ENCODE peak calls at places on chromosomes 16 and 17, in five cellular contexts. L is body of pancreas, H is fibroblast of lung, Y is PC-3, S is heart right ventricle. J is an unnamed sample. For H3K36me3, the result is how much of the 10 kb centered on the place peaks cover.

GRCh38 chr17:5921919-5922318 is 148.3 kb upstream of the WSCD1 start:
- DNase-seq in L (no peak), H (peak), Y (peak), S (no peak), J (peak)

GRCh38 chr16:259226-259625 is 16.5 kb downstream of the RGS11 start:
- DNase-seq in L (no peak), H (no peak), Y (no peak), S (no peak), J (no peak)

GRCh38 chr16:81562926-81563325 is 118.3 kb downstream of the CMIP start:
- DNase-seq in L (no peak), H (no peak), Y (no peak), S (no peak), J (no peak)

GRCh38 chr16:30948956-30949654 is at the start of gene ORAI3:
- DNase-seq in L (peak), H (peak), Y (peak), S (peak), J (peak)

GRCh38 chr16:78606572-78606971 is 507.1 kb downstream of the WWOX start:
- DNase-seq in L (no peak), H (no peak), Y (no peak), S (no peak), J (no peak)

GRCh38 chr16:2971985-2972784 is 3.0 kb downstream of the PAQR4 start:
- DNase-seq in L (no peak), H (no peak), Y (no peak), S (no peak), J (peak)

GRCh38 chr16:57194512-57194911 is 8.4 kb downstream of the RSPRY1 start:
- DNase-seq in L (no peak), H (peak), Y (peak), S (no peak), J (peak)

GRCh38 chr17:68328676-68329075 is 37.4 kb downstream of the ARSG start:
- DNase-seq in L (no peak), H (no peak), Y (peak), S (no peak), J (no peak)

GRCh38 chr16:13957197-13958078 is 37.5 kb downstream of the ERCC4 start:
- DNase-seq in L (peak), H (peak), Y (peak), S (peak), J (peak)

GRCh38 chr16:54152362-54153239 is 134.0 kb downstream of the IRX3 start:
- DNase-seq in L (no peak), H (no peak), Y (no peak), S (no peak), J (no peak)

GRCh38 chr17:17849147-17849820 is 12.5 kb upstream of the SREBF1 start:
- DNase-seq in L (peak), H (peak), Y (no peak), S (peak), J (peak)

GRCh38 chr16:55501549-55502322 is 7.1 kb upstream of the LPCAT2 start:
- DNase-seq in L (no peak), H (no peak), Y (peak), S (no peak), J (no peak)

GRCh38 chr17:32266389-32267269 is 997 bp downstream of the RHBDL3 start:
- DNase-seq in L (no peak), H (no peak), Y (no peak), S (no peak), J (no peak)

GRCh38 chr17:35087731-35088646 is 24.5 kb upstream of the RFFL start:
- DNase-seq in L (peak), H (peak), Y (peak), S (peak), J (no peak)

GRCh38 chr16:30677931-30678585 is 19.8 kb downstream of the FBRS start:
- DNase-seq in L (no peak), H (no peak), Y (no peak), S (no peak), J (no peak)

GRCh38 chr16:87203060-87203656 is 114.0 kb downstream of the C16orf95 start:
- DNase-seq in L (peak), H (peak), Y (peak), S (no peak), J (peak)

GRCh38 chr16:3143598-3144330 is 8.9 kb downstream of the ZNF213 start:
- DNase-seq in L (no peak), H (no peak), Y (no peak), S (peak), J (no peak)

GRCh38 chr17:71331754-71332153 is 789.1 kb upstream of the SOX9 start:
- DNase-seq in L (no peak), H (no peak), Y (no peak), S (no peak), J (no peak)

GRCh38 chr17:61619493-61619892 is 28.5 kb upstream of the NACA2 start:
- DNase-seq in L (no peak), H (no peak), Y (no peak), S (no peak), J (peak)

GRCh38 chr17:81967244-81967532 is 6.2 kb upstream of the NOTUM start:
- DNase-seq in L (no peak), H (no peak), Y (no peak), S (no peak), J (no peak)

GRCh38 chr16:50804290-50804907 is 62.5 kb downstream of the CYLD start:
- DNase-seq in L (no peak), H (no peak), Y (no peak), S (no peak), J (no peak)

GRCh38 chr17:58324409-58325288 is 3.9 kb downstream of the TSPOAP1 start:
- DNase-seq in L (peak), H (peak), Y (peak), S (no peak), J (peak)

GRCh38 chr17:60160829-60161501 is 11.2 kb downstream of the CA4 start:
- DNase-seq in L (no peak), H (no peak), Y (no peak), S (no peak), J (no peak)

GRCh38 chr17:42894283-42895184 is 6.1 kb upstream of the G6PC1 start:
- DNase-seq in L (peak), H (no peak), Y (no peak), S (no peak), J (no peak)

GRCh38 chr17:11564483-11565380 is 33.5 kb upstream of the DNAH9 start:
- DNase-seq in L (no peak), H (no peak), Y (no peak), S (peak), J (no peak)

GRCh38 chr16:1508494-1509167 is 15.5 kb downstream of the TELO2 start:
- DNase-seq in L (no peak), H (no peak), Y (no peak), S (no peak), J (no peak)

GRCh38 chr17:77451271-77451893 is 310.6 kb downstream of the SEC14L1 start:
- DNase-seq in L (peak), H (peak), Y (no peak), S (peak), J (peak)

GRCh38 chr16:31009120-31009519 is 1.3 kb downstream of the STX1B start:
- DNase-seq in L (no peak), H (no peak), Y (no peak), S (no peak), J (no peak)

GRCh38 chr17:8685396-8685795 is 54.9 kb upstream of the MYH10 start:
- DNase-seq in L (no peak), H (peak), Y (no peak), S (no peak), J (no peak)

GRCh38 chr17:57832711-57833596 is 16.9 kb downstream of the MRPS23 start:
- DNase-seq in L (peak), H (peak), Y (peak), S (peak), J (peak)

DNA sequence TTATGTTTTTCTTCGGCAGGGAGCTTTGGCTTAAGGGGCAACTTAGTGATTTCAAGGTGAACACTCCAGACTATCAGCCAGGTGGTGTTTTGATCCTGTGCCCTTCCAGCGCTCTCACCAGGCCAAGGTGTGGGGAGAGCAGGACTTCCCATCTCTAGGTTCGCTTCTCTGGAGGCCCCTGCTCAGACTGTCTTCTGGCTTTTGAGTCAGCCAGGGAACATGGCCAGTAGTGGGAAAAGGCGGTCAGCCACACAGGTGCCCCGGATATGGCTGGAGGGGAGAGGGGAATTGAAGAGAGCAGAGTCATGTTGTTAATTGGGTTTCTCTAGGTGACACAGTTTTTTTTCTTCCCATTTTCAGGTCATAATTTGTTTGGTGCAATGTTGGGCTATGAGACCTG is 1.5 kb downstream of the MINK1 start:
- DNase-seq in L (peak), H (no peak), Y (peak), S (no peak), J (no peak)
- H3K4me3 ChIP-seq in L (no peak), H (peak), Y (peak), S (no peak), J (peak)

GRCh38 chr17:75505152-75505409 is 10.3 kb downstream of the CASKIN2 start:
- DNase-seq in L (no peak), H (no peak), Y (no peak), S (no peak), J (no peak)
- H3K36me3 ChIP-seq in L (under half), H (under half), Y (under half), S (under half), J (under half)

GRCh38 chr17:48563867-48564199 is 14.3 kb downstream of the HOXB4 start:
- DNase-seq in L (no peak), H (no peak), Y (no peak), S (no peak), J (no peak)
- H3K4me3 ChIP-seq in L (no peak), H (peak), Y (no peak), S (no peak), J (peak)

DNA sequence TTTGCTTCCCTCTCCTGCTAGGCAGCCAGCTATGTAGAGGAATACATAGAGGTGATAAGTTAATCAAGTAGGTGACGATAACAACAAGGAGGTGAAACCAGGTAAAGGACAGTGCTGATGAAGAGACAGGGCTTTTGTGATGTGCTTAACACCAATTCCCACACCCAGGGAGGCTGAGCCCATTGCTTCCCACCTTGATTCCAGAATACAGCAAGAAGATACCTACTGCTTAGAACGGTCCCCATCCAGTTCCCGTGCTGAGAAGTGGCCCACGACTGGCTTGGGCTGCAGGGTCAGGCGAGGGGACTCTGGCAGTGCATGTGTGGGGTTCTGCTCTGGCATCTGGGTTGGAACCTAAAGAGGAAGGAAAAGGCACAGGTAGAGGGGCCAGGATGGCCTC is 16.1 kb upstream of the GFAP start:
- DNase-seq in L (no peak), H (no peak), Y (no peak), S (no peak), J (no peak)
- H3K36me3 ChIP-seq in L (under half), H (under half), Y (half or more), S (under half), J (half or more)